ENCODE peak calls at places on chromosomes 11 and 22, in four cellular contexts. One of them, this sample, is unnamed.

GRCh38 chr11:36550385-36551115 is 17.3 kb upstream of the RAG1 start:
- DNase-seq in substantia nigra: no peak
- DNase-seq in dorsolateral prefrontal cortex: no peak
- DNase-seq in GM12878: no peak
- DNase-seq in this sample: no peak

GRCh38 chr22:23498811-23499798 is 81.0 kb downstream of the IGLL1 start:
- DNase-seq in substantia nigra: no peak
- DNase-seq in dorsolateral prefrontal cortex: no peak
- DNase-seq in GM12878: no peak
- DNase-seq in this sample: no peak

GRCh38 chr11:112172362-112172994 is 2.8 kb upstream of the BCO2 start:
- DNase-seq in substantia nigra: no peak
- DNase-seq in dorsolateral prefrontal cortex: no peak
- DNase-seq in GM12878: no peak
- DNase-seq in this sample: no peak

GRCh38 chr22:39991164-39991860 is 3.4 kb upstream of the FAM83F start:
- DNase-seq in substantia nigra: no peak
- DNase-seq in dorsolateral prefrontal cortex: no peak
- DNase-seq in GM12878: no peak
- DNase-seq in this sample: no peak

GRCh38 chr11:108609681-108610080 is 16.1 kb upstream of the EXPH5 start:
- DNase-seq in substantia nigra: no peak
- DNase-seq in dorsolateral prefrontal cortex: no peak
- DNase-seq in GM12878: no peak
- DNase-seq in this sample: no peak

GRCh38 chr11:14065153-14065552 is 102.6 kb downstream of the SPON1 start:
- DNase-seq in substantia nigra: no peak
- DNase-seq in dorsolateral prefrontal cortex: peak
- DNase-seq in GM12878: no peak
- DNase-seq in this sample: no peak

GRCh38 chr11:110026823-110027626 is 66.2 kb upstream of the ZC3H12C start:
- DNase-seq in substantia nigra: no peak
- DNase-seq in dorsolateral prefrontal cortex: no peak
- DNase-seq in GM12878: peak
- DNase-seq in this sample: no peak

GRCh38 chr22:40178417-40179409 is 988 bp downstream of the TNRC6B start:
- DNase-seq in substantia nigra: no peak
- DNase-seq in dorsolateral prefrontal cortex: no peak
- DNase-seq in GM12878: no peak
- DNase-seq in this sample: peak

GRCh38 chr11:69642549-69642912 is 1.6 kb downstream of the CCND1 start:
- DNase-seq in substantia nigra: no peak
- DNase-seq in dorsolateral prefrontal cortex: no peak
- DNase-seq in GM12878: no peak
- DNase-seq in this sample: peak

GRCh38 chr11:96073536-96073935 is 149.6 kb upstream of the MTMR2 start:
- DNase-seq in substantia nigra: no peak
- DNase-seq in dorsolateral prefrontal cortex: no peak
- DNase-seq in GM12878: no peak
- DNase-seq in this sample: no peak

GRCh38 chr11:68828155-68828931 is 13.4 kb downstream of the CPT1A start:
- DNase-seq in substantia nigra: no peak
- DNase-seq in dorsolateral prefrontal cortex: no peak
- DNase-seq in GM12878: no peak
- DNase-seq in this sample: peak

GRCh38 chr11:13942908-13943505 is 19.5 kb upstream of the SPON1 start:
- DNase-seq in substantia nigra: no peak
- DNase-seq in dorsolateral prefrontal cortex: no peak
- DNase-seq in GM12878: no peak
- DNase-seq in this sample: no peak

GRCh38 chr22:17955611-17956379 is 68.6 kb downstream of the MICAL3 start:
- DNase-seq in substantia nigra: no peak
- DNase-seq in dorsolateral prefrontal cortex: no peak
- DNase-seq in GM12878: no peak
- DNase-seq in this sample: no peak

GRCh38 chr11:75429902-75430691 is 2.9 kb downstream of the KLHL35 start:
- DNase-seq in substantia nigra: no peak
- DNase-seq in dorsolateral prefrontal cortex: peak
- DNase-seq in GM12878: no peak
- DNase-seq in this sample: peak

GRCh38 chr22:17818166-17818565 is 43.9 kb upstream of the BID start:
- DNase-seq in substantia nigra: no peak
- DNase-seq in dorsolateral prefrontal cortex: no peak
- DNase-seq in GM12878: no peak
- DNase-seq in this sample: no peak

GRCh38 chr22:44330188-44330726 is 17.5 kb upstream of the SHISAL1 start:
- DNase-seq in substantia nigra: no peak
- DNase-seq in dorsolateral prefrontal cortex: no peak
- DNase-seq in GM12878: no peak
- DNase-seq in this sample: no peak

GRCh38 chr22:41524809-41525449 is 19.3 kb downstream of the POLR3H start:
- DNase-seq in substantia nigra: no peak
- DNase-seq in dorsolateral prefrontal cortex: peak
- DNase-seq in GM12878: no peak
- DNase-seq in this sample: no peak

GRCh38 chr11:74532496-74533246 is 39.1 kb upstream of the LIPT2 start:
- DNase-seq in substantia nigra: no peak
- DNase-seq in dorsolateral prefrontal cortex: no peak
- DNase-seq in GM12878: no peak
- DNase-seq in this sample: no peak

GRCh38 chr11:69449320-69450063 is 32.0 kb upstream of the LINC01488 start:
- DNase-seq in substantia nigra: no peak
- DNase-seq in dorsolateral prefrontal cortex: peak
- DNase-seq in GM12878: no peak
- DNase-seq in this sample: peak

GRCh38 chr22:24947881-24948280 is 1.4 kb upstream of the LHFPL7 start:
- DNase-seq in substantia nigra: no peak
- DNase-seq in dorsolateral prefrontal cortex: no peak
- DNase-seq in GM12878: no peak
- DNase-seq in this sample: no peak

GRCh38 chr22:17269224-17269606 is 50.0 kb upstream of the ADA2 start:
- DNase-seq in substantia nigra: no peak
- DNase-seq in dorsolateral prefrontal cortex: no peak
- DNase-seq in GM12878: no peak
- DNase-seq in this sample: no peak

GRCh38 chr11:12234216-12234615 is 123.8 kb downstream of the MICAL2 start:
- DNase-seq in substantia nigra: no peak
- DNase-seq in dorsolateral prefrontal cortex: no peak
- DNase-seq in GM12878: no peak
- DNase-seq in this sample: no peak

DNA sequence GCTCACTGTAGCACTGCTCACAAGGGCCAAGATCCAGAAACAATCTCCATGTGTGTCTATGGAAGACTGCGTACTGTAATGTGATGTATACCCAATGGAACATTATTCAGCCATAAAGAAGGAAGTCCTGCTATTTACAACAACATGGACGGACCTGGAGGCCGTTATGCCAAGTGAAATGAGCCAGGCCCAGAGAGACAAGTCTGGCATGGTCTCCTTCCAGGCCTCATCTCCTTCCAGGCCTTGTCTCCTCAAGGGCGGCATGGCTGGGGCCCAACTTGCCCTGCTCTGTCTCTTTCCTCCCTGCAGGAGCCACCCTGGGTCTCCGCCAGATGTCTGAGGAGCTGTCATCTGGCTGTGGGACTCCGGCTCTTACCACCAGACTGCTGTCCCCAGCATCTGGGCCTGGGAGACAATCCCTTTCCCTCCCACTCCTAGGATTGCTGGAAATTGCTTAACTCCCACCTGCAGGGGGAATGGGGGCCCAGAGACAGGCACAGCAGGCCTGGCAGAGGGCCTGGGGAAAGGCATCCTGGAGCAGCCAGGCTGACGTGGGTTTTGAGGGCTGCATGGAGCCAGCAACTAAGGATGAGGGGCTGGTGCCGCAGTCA is 1326.6 kb downstream of the TBC1D22A start:
- DNase-seq in substantia nigra: no peak
- DNase-seq in dorsolateral prefrontal cortex: no peak
- DNase-seq in GM12878: no peak
- DNase-seq in this sample: no peak
- H3K27ac ChIP-seq in substantia nigra: no peak
- H3K27ac ChIP-seq in dorsolateral prefrontal cortex: no peak
- H3K27ac ChIP-seq in GM12878: no peak
- H3K27ac ChIP-seq in this sample: no peak

DNA sequence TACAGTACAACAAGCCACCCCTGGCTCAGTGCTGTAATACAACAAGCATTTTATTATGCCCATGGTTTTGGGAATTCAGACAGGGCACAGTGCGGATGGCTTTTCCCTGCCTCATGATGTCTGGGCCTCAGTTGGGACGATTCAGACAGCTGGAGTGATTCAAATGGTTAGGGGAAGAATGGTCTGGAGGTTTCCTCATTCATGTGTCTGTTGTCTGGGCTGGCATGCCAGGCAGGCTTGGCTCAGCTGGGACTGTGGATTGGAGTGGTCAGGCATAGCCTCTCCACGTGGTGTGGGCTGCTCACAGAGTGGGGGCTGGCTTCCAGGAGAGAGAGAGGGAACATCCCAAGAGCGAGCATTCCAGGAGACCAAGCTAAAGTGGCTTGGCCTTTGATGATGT is 164.4 kb downstream of the C11orf91 start:
- DNase-seq in substantia nigra: no peak
- DNase-seq in dorsolateral prefrontal cortex: no peak
- DNase-seq in GM12878: no peak
- DNase-seq in this sample: no peak
- H3K27ac ChIP-seq in substantia nigra: no peak
- H3K27ac ChIP-seq in dorsolateral prefrontal cortex: no peak
- H3K27ac ChIP-seq in GM12878: no peak
- H3K27ac ChIP-seq in this sample: no peak

DNA sequence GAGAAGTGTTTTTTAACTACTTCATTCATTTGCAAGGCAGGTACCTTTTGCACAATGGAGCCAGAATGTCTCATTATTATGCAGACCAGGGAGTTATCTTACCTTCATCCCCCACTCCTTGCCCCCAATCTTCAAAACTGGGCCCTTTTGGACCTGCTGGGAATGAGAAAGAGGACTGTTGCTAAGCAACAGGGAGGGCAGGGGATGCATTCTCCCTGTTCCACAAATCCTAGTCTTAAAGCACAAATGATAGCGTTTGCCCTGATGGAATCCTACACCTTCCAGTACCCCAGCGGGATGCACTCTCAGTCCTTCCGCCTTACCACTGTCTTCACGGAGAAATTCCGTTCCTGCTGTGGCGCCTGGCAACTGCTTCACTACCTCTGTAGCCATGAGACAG is 4.1 kb upstream of the KCNJ1 start:
- DNase-seq in substantia nigra: no peak
- DNase-seq in dorsolateral prefrontal cortex: no peak
- DNase-seq in GM12878: no peak
- DNase-seq in this sample: no peak
- H3K27ac ChIP-seq in substantia nigra: no peak
- H3K27ac ChIP-seq in dorsolateral prefrontal cortex: no peak
- H3K27ac ChIP-seq in GM12878: no peak
- H3K27ac ChIP-seq in this sample: no peak

GRCh38 chr11:60158666-60159065 is 24.2 kb downstream of the MS4A6A start:
- DNase-seq in substantia nigra: no peak
- DNase-seq in dorsolateral prefrontal cortex: no peak
- DNase-seq in GM12878: no peak
- DNase-seq in this sample: no peak
- H3K27ac ChIP-seq in substantia nigra: no peak
- H3K27ac ChIP-seq in dorsolateral prefrontal cortex: no peak
- H3K27ac ChIP-seq in GM12878: no peak
- H3K27ac ChIP-seq in this sample: no peak

GRCh38 chr11:61619827-61620226 is 39.0 kb upstream of the SYT7 start:
- DNase-seq in substantia nigra: no peak
- DNase-seq in dorsolateral prefrontal cortex: no peak
- DNase-seq in GM12878: no peak
- DNase-seq in this sample: no peak

GRCh38 chr11:61613711-61614254 is 32.9 kb upstream of the SYT7 start:
- DNase-seq in substantia nigra: no peak
- DNase-seq in dorsolateral prefrontal cortex: no peak
- DNase-seq in GM12878: no peak
- DNase-seq in this sample: no peak

GRCh38 chr11:61618991-61619390 is 38.1 kb upstream of the SYT7 start:
- DNase-seq in substantia nigra: no peak
- DNase-seq in dorsolateral prefrontal cortex: no peak
- DNase-seq in GM12878: no peak
- DNase-seq in this sample: no peak

GRCh38 chr11:61617515-61617914 is 36.6 kb upstream of the SYT7 start:
- DNase-seq in substantia nigra: no peak
- DNase-seq in dorsolateral prefrontal cortex: no peak
- DNase-seq in GM12878: no peak
- DNase-seq in this sample: no peak

GRCh38 chr11:61616443-61616842 is 35.6 kb upstream of the SYT7 start:
- DNase-seq in substantia nigra: no peak
- DNase-seq in dorsolateral prefrontal cortex: no peak
- DNase-seq in GM12878: no peak
- DNase-seq in this sample: no peak
- H3K27ac ChIP-seq in substantia nigra: no peak
- H3K27ac ChIP-seq in dorsolateral prefrontal cortex: no peak
- H3K27ac ChIP-seq in GM12878: no peak
- H3K27ac ChIP-seq in this sample: no peak

DNA sequence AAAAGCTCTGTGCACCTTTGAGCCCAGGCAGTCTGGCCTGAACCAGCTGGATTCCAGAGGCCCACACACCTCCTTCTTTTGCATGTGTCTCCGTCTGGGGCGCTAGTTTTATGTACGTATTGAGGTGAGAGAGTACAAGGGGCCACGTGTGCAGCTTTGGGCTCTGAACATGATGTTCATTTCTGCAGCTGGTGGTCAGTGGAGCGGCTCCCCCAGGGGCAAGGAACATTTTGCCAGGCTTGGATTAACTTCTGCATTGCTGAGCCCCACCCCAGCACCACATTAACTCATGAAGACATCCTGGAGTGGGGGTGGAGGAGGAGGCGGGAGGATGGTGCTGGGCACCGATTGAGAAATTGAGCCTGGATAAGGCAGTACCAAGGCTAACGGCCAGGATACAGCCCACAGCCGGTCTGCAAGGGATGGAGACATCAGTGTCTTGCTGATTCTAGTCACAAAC is 13.8 kb downstream of the USP2 start:
- DNase-seq in substantia nigra: no peak
- DNase-seq in dorsolateral prefrontal cortex: no peak
- DNase-seq in GM12878: no peak
- DNase-seq in this sample: no peak
- H3K27ac ChIP-seq in substantia nigra: peak
- H3K27ac ChIP-seq in dorsolateral prefrontal cortex: peak
- H3K27ac ChIP-seq in GM12878: no peak
- H3K27ac ChIP-seq in this sample: peak

DNA sequence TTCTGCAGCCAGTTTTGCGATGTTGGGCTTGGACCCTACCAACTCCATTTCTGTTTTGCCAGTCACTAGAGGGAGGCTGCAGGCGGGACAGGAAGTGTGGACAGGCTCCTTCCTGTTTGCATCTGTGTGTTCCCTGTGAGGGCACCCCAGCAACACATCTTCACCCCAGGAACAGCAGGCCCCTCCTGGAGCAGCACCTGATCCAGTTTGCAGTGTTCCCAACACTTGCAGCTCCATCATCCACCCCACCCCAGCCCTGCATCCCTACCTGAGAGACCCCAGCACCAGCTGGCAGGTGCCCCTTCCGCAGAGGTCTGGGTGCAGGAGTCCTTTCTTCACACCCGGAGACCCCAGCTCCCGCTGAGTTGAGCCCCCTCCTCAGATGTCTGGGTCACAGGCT is 7.4 kb upstream of the VSIG10L2 start:
- DNase-seq in substantia nigra: no peak
- DNase-seq in dorsolateral prefrontal cortex: no peak
- DNase-seq in GM12878: no peak
- DNase-seq in this sample: no peak
- H3K27ac ChIP-seq in substantia nigra: no peak
- H3K27ac ChIP-seq in dorsolateral prefrontal cortex: no peak
- H3K27ac ChIP-seq in GM12878: no peak
- H3K27ac ChIP-seq in this sample: no peak

This sample was measured in left ventricle myocardium inferior.